ENCODE peak calls at places on chromosomes 12 and 14, in eight cellular contexts. I, L, M, S, K, N, A and D are unnamed samples.

GRCh38 chr12:116977465-116978380 is 67.0 kb downstream of the FBXW8 start:
- DNase-seq in I (no peak), L (no peak), M (no peak), S (no peak), K (no peak), N (peak), A (no peak), D (no peak)

GRCh38 chr14:41423503-41423902 is 183.2 kb upstream of the LRFN5 start:
- DNase-seq in I (peak), L (no peak), M (no peak), S (no peak), K (no peak), N (no peak), A (no peak), D (no peak)

GRCh38 chr12:76119887-76120286 is 35.4 kb upstream of the NAP1L1 start:
- DNase-seq in I (no peak), L (no peak), M (no peak), S (no peak), K (no peak), N (no peak), A (no peak), D (no peak)

GRCh38 chr14:58730793-58731464 is 93.2 kb downstream of the DACT1 start:
- DNase-seq in I (peak), L (no peak), M (no peak), S (no peak), K (no peak), N (no peak), A (no peak), D (no peak)

GRCh38 chr12:5171701-5172100 is 128.0 kb downstream of the KCNA5 start:
- DNase-seq in I (peak), L (no peak), M (no peak), S (peak), K (no peak), N (peak), A (peak), D (peak)

GRCh38 chr14:92783813-92784431 is 10.2 kb upstream of the GOLGA5 start:
- DNase-seq in I (peak), L (no peak), M (no peak), S (peak), K (no peak), N (peak), A (no peak), D (peak)

GRCh38 chr14:52923902-52924575 is 26.8 kb downstream of the FERMT2 start:
- DNase-seq in I (no peak), L (no peak), M (no peak), S (no peak), K (no peak), N (no peak), A (no peak), D (peak)

GRCh38 chr12:84978921-84979320 is 57.2 kb downstream of the TSPAN19 start:
- DNase-seq in I (no peak), L (no peak), M (no peak), S (no peak), K (no peak), N (no peak), A (no peak), D (peak)

GRCh38 chr12:52073531-52073950 is 3.8 kb downstream of the ATG101 start:
- DNase-seq in I (no peak), L (no peak), M (no peak), S (no peak), K (no peak), N (no peak), A (no peak), D (no peak)

GRCh38 chr12:22160396-22161003 is 114.5 kb downstream of the CMAS start:
- DNase-seq in I (no peak), L (no peak), M (no peak), S (no peak), K (no peak), N (no peak), A (no peak), D (no peak)

GRCh38 chr14:52442602-52443001 is 109.7 kb downstream of the TXNDC16 start:
- DNase-seq in I (no peak), L (no peak), M (no peak), S (no peak), K (no peak), N (no peak), A (no peak), D (no peak)

GRCh38 chr12:53044052-53044581 is 5.7 kb upstream of the TNS2 start:
- DNase-seq in I (peak), L (no peak), M (no peak), S (peak), K (no peak), N (peak), A (peak), D (peak)

GRCh38 chr12:15629108-15629507 is 160.1 kb downstream of the EPS8 start:
- DNase-seq in I (peak), L (no peak), M (no peak), S (peak), K (no peak), N (peak), A (no peak), D (no peak)

GRCh38 chr12:89211456-89211855 is 140.8 kb downstream of the DUSP6 start:
- DNase-seq in I (peak), L (no peak), M (no peak), S (no peak), K (no peak), N (no peak), A (no peak), D (no peak)

GRCh38 chr12:15405601-15406000 is 83.3 kb downstream of the PTPRO start:
- DNase-seq in I (no peak), L (no peak), M (no peak), S (no peak), K (no peak), N (no peak), A (no peak), D (no peak)

GRCh38 chr12:128685903-128686475 is 137.8 kb downstream of the SLC15A4 start:
- DNase-seq in I (no peak), L (no peak), M (no peak), S (no peak), K (no peak), N (no peak), A (no peak), D (peak)

GRCh38 chr14:78950654-78951053 is 780.5 kb downstream of the NRXN3 start:
- DNase-seq in I (peak), L (no peak), M (no peak), S (peak), K (no peak), N (no peak), A (no peak), D (no peak)

GRCh38 chr12:27644446-27644845 is 51.8 kb upstream of the REP15 start:
- DNase-seq in I (peak), L (no peak), M (no peak), S (peak), K (no peak), N (no peak), A (no peak), D (no peak)

GRCh38 chr12:103799504-103800251 is 41.4 kb downstream of the NT5DC3 start:
- DNase-seq in I (peak), L (no peak), M (no peak), S (peak), K (no peak), N (no peak), A (no peak), D (no peak)

GRCh38 chr14:104063998-104064397 is 21.5 kb upstream of the ASPG start:
- DNase-seq in I (no peak), L (no peak), M (no peak), S (no peak), K (no peak), N (no peak), A (no peak), D (no peak)

GRCh38 chr14:60561845-60562746 is 53.1 kb downstream of the SIX6 start:
- DNase-seq in I (peak), L (peak), M (no peak), S (peak), K (no peak), N (peak), A (peak), D (peak)

GRCh38 chr12:113863455-113863845 is 102.7 kb downstream of the RBM19 start:
- DNase-seq in I (peak), L (no peak), M (no peak), S (no peak), K (no peak), N (no peak), A (no peak), D (no peak)

GRCh38 chr12:127383281-127383680 is 883.7 kb upstream of the TMEM132C start:
- DNase-seq in I (no peak), L (no peak), M (no peak), S (no peak), K (no peak), N (no peak), A (no peak), D (no peak)

GRCh38 chr12:64650762-64651161 is 40.5 kb downstream of the RASSF3 start:
- DNase-seq in I (no peak), L (no peak), M (no peak), S (peak), K (no peak), N (peak), A (no peak), D (no peak)

GRCh38 chr14:93748208-93749080 is 39.8 kb downstream of the PRIMA1 start:
- DNase-seq in I (no peak), L (no peak), M (no peak), S (no peak), K (no peak), N (no peak), A (no peak), D (no peak)

GRCh38 chr12:109462868-109463692 is 14.0 kb downstream of the KCTD10 start:
- DNase-seq in I (peak), L (peak), M (no peak), S (peak), K (no peak), N (peak), A (no peak), D (no peak)

GRCh38 chr14:92039720-92040430 is at the start of gene TRIP11:
- DNase-seq in I (peak), L (peak), M (peak), S (peak), K (peak), N (peak), A (peak), D (peak)

GRCh38 chr12:182381-182883 is 31.5 kb downstream of the SLC6A12 start:
- DNase-seq in I (peak), L (no peak), M (no peak), S (no peak), K (no peak), N (no peak), A (no peak), D (no peak)

GRCh38 chr12:53984901-53985357 is at the start of gene HOXC10:
- DNase-seq in I (peak), L (peak), M (peak), S (peak), K (peak), N (peak), A (peak), D (peak)

GRCh38 chr12:28536088-28536487 is 345.8 kb downstream of the CCDC91 start:
- DNase-seq in I (peak), L (no peak), M (no peak), S (no peak), K (no peak), N (peak), A (no peak), D (no peak)

GRCh38 chr12:93778306-93778705 is 101.1 kb downstream of the CRADD start:
- DNase-seq in I (peak), L (no peak), M (no peak), S (peak), K (no peak), N (peak), A (no peak), D (no peak)

GRCh38 chr12:21248679-21249078 is 86.0 kb downstream of the SLCO1A2 start:
- DNase-seq in I (peak), L (peak), M (no peak), S (peak), K (no peak), N (no peak), A (no peak), D (peak)

GRCh38 chr14:36519431-36520321 is at the start of gene NKX2-1:
- DNase-seq in I (no peak), L (no peak), M (no peak), S (no peak), K (no peak), N (no peak), A (no peak), D (peak)

GRCh38 chr12:39239484-39240143 is 203.3 kb downstream of the KIF21A start:
- DNase-seq in I (peak), L (no peak), M (no peak), S (peak), K (no peak), N (peak), A (no peak), D (no peak)

GRCh38 chr12:47773062-47773857 is at the start of gene SLC48A1:
- DNase-seq in I (peak), L (no peak), M (peak), S (peak), K (peak), N (no peak), A (peak), D (peak)

GRCh38 chr12:107134558-107134957 is 41.2 kb upstream of the CRY1 start:
- DNase-seq in I (peak), L (no peak), M (no peak), S (peak), K (no peak), N (no peak), A (no peak), D (peak)

GRCh38 chr14:25537846-25538455 is 488.0 kb upstream of the STXBP6 start:
- DNase-seq in I (peak), L (no peak), M (no peak), S (peak), K (no peak), N (peak), A (peak), D (peak)

GRCh38 chr14:61699092-61699491 is 3.8 kb downstream of the HIF1A start:
- DNase-seq in I (peak), L (no peak), M (no peak), S (no peak), K (no peak), N (no peak), A (no peak), D (no peak)

GRCh38 chr12:79295572-79295971 is 395.2 kb downstream of the PAWR start:
- DNase-seq in I (no peak), L (no peak), M (no peak), S (no peak), K (no peak), N (no peak), A (no peak), D (no peak)